ENCODE peak calls at places on chromosomes 7 and 10, in four cellular contexts. One of them, this sample, is unnamed.

GRCh38 chr7:47949703-47950102 is 1.4 kb upstream of the PKD1L1 start:
- DNase-seq in BE2C: no peak
- DNase-seq in colonic mucosa: no peak
- DNase-seq in astrocyte of the cerebellum: no peak
- DNase-seq in this sample: no peak

GRCh38 chr10:124626759-124627380 is 117.3 kb downstream of the FAM53B start:
- DNase-seq in BE2C: no peak
- DNase-seq in colonic mucosa: peak
- DNase-seq in astrocyte of the cerebellum: no peak
- DNase-seq in this sample: no peak

GRCh38 chr7:43838201-43838659 is 31.1 kb downstream of the MRPS24 start:
- DNase-seq in BE2C: no peak
- DNase-seq in colonic mucosa: no peak
- DNase-seq in astrocyte of the cerebellum: no peak
- DNase-seq in this sample: no peak

GRCh38 chr10:80204801-80205477 is 398 bp downstream of the ANXA11 start:
- DNase-seq in BE2C: peak
- DNase-seq in colonic mucosa: peak
- DNase-seq in astrocyte of the cerebellum: no peak
- DNase-seq in this sample: no peak

GRCh38 chr7:101401390-101402080 is 38.9 kb downstream of the COL26A1 start:
- DNase-seq in BE2C: no peak
- DNase-seq in colonic mucosa: no peak
- DNase-seq in astrocyte of the cerebellum: no peak
- DNase-seq in this sample: no peak

GRCh38 chr7:103640031-103640779 is 194.2 kb upstream of the SLC26A5 start:
- DNase-seq in BE2C: no peak
- DNase-seq in colonic mucosa: no peak
- DNase-seq in astrocyte of the cerebellum: peak
- DNase-seq in this sample: peak

GRCh38 chr7:1948377-1948796 is 278.3 kb downstream of the ELFN1 start:
- DNase-seq in BE2C: peak
- DNase-seq in colonic mucosa: no peak
- DNase-seq in astrocyte of the cerebellum: no peak
- DNase-seq in this sample: no peak

GRCh38 chr10:96512524-96512991 is 1.2 kb downstream of the TLL2 start:
- DNase-seq in BE2C: peak
- DNase-seq in colonic mucosa: peak
- DNase-seq in astrocyte of the cerebellum: no peak
- DNase-seq in this sample: peak

GRCh38 chr10:17031656-17032630 is 97.7 kb downstream of the CUBN start:
- DNase-seq in BE2C: no peak
- DNase-seq in colonic mucosa: no peak
- DNase-seq in astrocyte of the cerebellum: no peak
- DNase-seq in this sample: no peak

GRCh38 chr10:73790886-73791625 is 5.7 kb downstream of the ZSWIM8 start:
- DNase-seq in BE2C: no peak
- DNase-seq in colonic mucosa: no peak
- DNase-seq in astrocyte of the cerebellum: no peak
- DNase-seq in this sample: no peak

GRCh38 chr7:93804726-93805125 is 85.8 kb downstream of the TFPI2 start:
- DNase-seq in BE2C: no peak
- DNase-seq in colonic mucosa: no peak
- DNase-seq in astrocyte of the cerebellum: no peak
- DNase-seq in this sample: no peak

GRCh38 chr7:93799750-93800357 is 90.7 kb downstream of the TFPI2 start:
- DNase-seq in BE2C: no peak
- DNase-seq in colonic mucosa: no peak
- DNase-seq in astrocyte of the cerebellum: peak
- DNase-seq in this sample: peak
- TF ChIP-seq CTCF in BE2C: peak
- TF ChIP-seq CTCF in colonic mucosa: no peak
- TF ChIP-seq CTCF in astrocyte of the cerebellum: peak
- TF ChIP-seq CTCF in this sample: peak

DNA sequence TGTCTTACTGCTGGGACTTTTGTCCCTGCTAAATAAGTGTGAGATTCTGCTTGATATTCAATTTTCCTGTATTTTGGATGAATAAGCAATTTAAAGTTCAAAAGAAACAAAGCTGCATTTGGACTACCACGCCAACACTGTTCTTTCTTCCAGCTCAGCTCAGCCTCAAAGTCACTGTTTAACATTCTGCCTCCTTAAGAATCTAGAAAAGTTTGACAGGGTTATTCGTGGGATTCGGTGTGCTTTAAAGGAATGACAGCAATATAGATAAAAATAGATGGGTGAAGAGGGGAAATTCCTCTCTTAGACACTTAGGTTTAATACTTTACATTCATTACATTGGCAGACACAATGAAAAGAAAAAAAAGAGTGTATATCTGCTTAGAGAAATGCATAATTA is 110.2 kb upstream of the RHEB start:
- DNase-seq in BE2C: no peak
- DNase-seq in colonic mucosa: no peak
- DNase-seq in astrocyte of the cerebellum: no peak
- DNase-seq in this sample: no peak
- H3K4me3 ChIP-seq in BE2C: no peak
- H3K4me3 ChIP-seq in colonic mucosa: no peak
- H3K4me3 ChIP-seq in astrocyte of the cerebellum: no peak
- H3K4me3 ChIP-seq in this sample: no peak

GRCh38 chr7:9600974-9601373 is 1167.6 kb downstream of the NXPH1 start:
- DNase-seq in BE2C: peak
- DNase-seq in colonic mucosa: no peak
- DNase-seq in astrocyte of the cerebellum: no peak
- DNase-seq in this sample: no peak
- TF ChIP-seq CTCF in BE2C: peak
- TF ChIP-seq CTCF in colonic mucosa: no peak
- TF ChIP-seq CTCF in astrocyte of the cerebellum: peak
- TF ChIP-seq CTCF in this sample: no peak

DNA sequence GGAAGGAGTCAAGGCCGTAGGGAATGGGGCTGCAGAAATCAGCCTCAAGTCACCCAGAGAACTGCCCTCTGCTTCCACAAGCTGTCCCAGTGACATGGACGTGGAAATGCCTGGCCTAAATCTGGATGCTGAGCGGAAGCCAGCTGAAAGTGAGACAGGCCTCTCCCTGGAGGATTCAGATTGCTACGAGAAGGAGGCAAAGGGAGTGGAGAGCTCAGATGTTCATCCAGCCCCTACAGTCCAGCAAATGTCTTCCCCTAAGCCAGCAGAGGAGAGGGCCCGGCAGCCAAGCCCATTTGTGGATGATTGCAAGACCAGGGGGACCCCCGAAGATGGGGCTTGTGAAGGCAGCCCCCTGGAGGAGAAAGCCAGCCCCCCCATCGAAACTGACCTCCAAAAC is 50.2 kb upstream of the PDCD4 start:
- DNase-seq in BE2C: no peak
- DNase-seq in colonic mucosa: peak
- DNase-seq in astrocyte of the cerebellum: no peak
- DNase-seq in this sample: no peak
- H3K4me3 ChIP-seq in BE2C: no peak
- H3K4me3 ChIP-seq in colonic mucosa: no peak
- H3K4me3 ChIP-seq in astrocyte of the cerebellum: no peak
- H3K4me3 ChIP-seq in this sample: no peak

GRCh38 chr7:107539824-107540223 is 23.9 kb downstream of the COG5 start:
- DNase-seq in BE2C: no peak
- DNase-seq in colonic mucosa: no peak
- DNase-seq in astrocyte of the cerebellum: no peak
- DNase-seq in this sample: no peak
- TF ChIP-seq CTCF in BE2C: no peak
- TF ChIP-seq CTCF in colonic mucosa: no peak
- TF ChIP-seq CTCF in astrocyte of the cerebellum: no peak
- TF ChIP-seq CTCF in this sample: no peak